ENCODE peak calls at places on chromosome 3, in ten cellular contexts. One of them, this sample, is unnamed.

GRCh38 chr3:57815034-57815433 is 58.9 kb downstream of the SLMAP start:
- DNase-seq in GM13976: no peak
- DNase-seq in GM12864: no peak
- DNase-seq in adrenal gland: no peak
- DNase-seq in nephron progenitor cell: no peak
- DNase-seq in heart right ventricle: no peak
- DNase-seq in WTC11: no peak
- DNase-seq in glutamatergic neuron: no peak
- DNase-seq in body of pancreas: no peak
- DNase-seq in MCF 10A: no peak
- DNase-seq in this sample: no peak

GRCh38 chr3:29514170-29514569 is 233.3 kb downstream of the RBMS3 start:
- DNase-seq in adrenal gland: no peak
- DNase-seq in WTC11: no peak
- DNase-seq in glutamatergic neuron: no peak
- DNase-seq in GM13976: no peak
- DNase-seq in heart right ventricle: no peak
- DNase-seq in body of pancreas: no peak
- DNase-seq in MCF 10A: peak
- DNase-seq in GM12864: no peak
- DNase-seq in nephron progenitor cell: no peak
- DNase-seq in this sample: no peak

GRCh38 chr3:144142151-144142855 is 170.7 kb downstream of the DIPK2A start:
- DNase-seq in GM13976: no peak
- DNase-seq in MCF 10A: no peak
- DNase-seq in heart right ventricle: no peak
- DNase-seq in GM12864: no peak
- DNase-seq in WTC11: no peak
- DNase-seq in glutamatergic neuron: no peak
- DNase-seq in adrenal gland: no peak
- DNase-seq in nephron progenitor cell: no peak
- DNase-seq in body of pancreas: no peak
- DNase-seq in this sample: no peak

GRCh38 chr3:169838511-169838910 is 25.8 kb upstream of the LRRC34 start:
- DNase-seq in glutamatergic neuron: no peak
- DNase-seq in WTC11: no peak
- DNase-seq in GM13976: no peak
- DNase-seq in GM12864: no peak
- DNase-seq in heart right ventricle: no peak
- DNase-seq in MCF 10A: no peak
- DNase-seq in body of pancreas: no peak
- DNase-seq in nephron progenitor cell: no peak
- DNase-seq in adrenal gland: no peak
- DNase-seq in this sample: no peak

GRCh38 chr3:98548544-98548943 is 16.8 kb downstream of the GPR15 start:
- DNase-seq in GM13976: no peak
- DNase-seq in adrenal gland: no peak
- DNase-seq in nephron progenitor cell: no peak
- DNase-seq in MCF 10A: no peak
- DNase-seq in body of pancreas: no peak
- DNase-seq in GM12864: no peak
- DNase-seq in heart right ventricle: no peak
- DNase-seq in glutamatergic neuron: no peak
- DNase-seq in WTC11: no peak
- DNase-seq in this sample: no peak

GRCh38 chr3:14562441-14562840 is 22.3 kb upstream of the GRIP2 start:
- DNase-seq in MCF 10A: no peak
- DNase-seq in glutamatergic neuron: no peak
- DNase-seq in WTC11: no peak
- DNase-seq in GM12864: no peak
- DNase-seq in adrenal gland: no peak
- DNase-seq in GM13976: no peak
- DNase-seq in nephron progenitor cell: no peak
- DNase-seq in heart right ventricle: no peak
- DNase-seq in body of pancreas: no peak
- DNase-seq in this sample: no peak

GRCh38 chr3:46105313-46105919 is 78.1 kb upstream of the XCR1 start:
- DNase-seq in body of pancreas: no peak
- DNase-seq in MCF 10A: no peak
- DNase-seq in GM12864: no peak
- DNase-seq in heart right ventricle: no peak
- DNase-seq in GM13976: no peak
- DNase-seq in adrenal gland: no peak
- DNase-seq in nephron progenitor cell: no peak
- DNase-seq in WTC11: no peak
- DNase-seq in glutamatergic neuron: no peak
- DNase-seq in this sample: no peak

GRCh38 chr3:131907809-131908208 is 127.0 kb downstream of the CPNE4 start:
- DNase-seq in body of pancreas: no peak
- DNase-seq in glutamatergic neuron: no peak
- DNase-seq in adrenal gland: no peak
- DNase-seq in GM13976: no peak
- DNase-seq in GM12864: no peak
- DNase-seq in heart right ventricle: no peak
- DNase-seq in MCF 10A: peak
- DNase-seq in WTC11: no peak
- DNase-seq in nephron progenitor cell: no peak
- DNase-seq in this sample: no peak

GRCh38 chr3:98733055-98733777 is 29.9 kb upstream of the ST3GAL6 start:
- DNase-seq in GM12864: no peak
- DNase-seq in adrenal gland: peak
- DNase-seq in heart right ventricle: peak
- DNase-seq in MCF 10A: peak
- DNase-seq in WTC11: peak
- DNase-seq in GM13976: peak
- DNase-seq in nephron progenitor cell: peak
- DNase-seq in body of pancreas: peak
- DNase-seq in glutamatergic neuron: peak
- DNase-seq in this sample: peak

GRCh38 chr3:25686766-25687165 is 22.1 kb upstream of the TOP2B start:
- DNase-seq in GM13976: no peak
- DNase-seq in MCF 10A: no peak
- DNase-seq in body of pancreas: no peak
- DNase-seq in nephron progenitor cell: no peak
- DNase-seq in WTC11: no peak
- DNase-seq in heart right ventricle: no peak
- DNase-seq in GM12864: no peak
- DNase-seq in glutamatergic neuron: no peak
- DNase-seq in adrenal gland: no peak
- DNase-seq in this sample: no peak

GRCh38 chr3:189588818-189589569 is 42.2 kb upstream of the TP63 start:
- DNase-seq in heart right ventricle: no peak
- DNase-seq in GM13976: no peak
- DNase-seq in WTC11: no peak
- DNase-seq in MCF 10A: no peak
- DNase-seq in glutamatergic neuron: no peak
- DNase-seq in adrenal gland: no peak
- DNase-seq in body of pancreas: no peak
- DNase-seq in nephron progenitor cell: no peak
- DNase-seq in GM12864: no peak
- DNase-seq in this sample: no peak

DNA sequence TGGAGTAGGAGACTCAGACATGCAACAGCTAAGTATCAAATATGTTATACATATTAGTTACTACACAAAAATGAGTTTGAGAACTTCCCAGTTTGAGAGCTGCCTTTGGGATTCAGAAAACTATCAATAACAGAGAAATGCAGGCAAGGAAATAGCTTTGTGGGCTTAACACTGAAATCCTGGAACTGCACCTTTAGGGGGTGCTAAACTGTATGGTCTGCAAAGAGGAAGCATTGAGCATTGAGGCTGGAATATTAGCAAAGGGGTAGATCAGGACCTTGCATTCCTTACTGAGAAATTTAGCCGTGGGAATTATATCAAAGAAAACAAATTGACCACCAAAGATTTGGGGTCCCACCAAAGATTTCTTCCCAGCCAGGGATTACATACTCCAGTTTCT is 580.0 kb downstream of the ZNF385D start:
- DNase-seq in WTC11: no peak
- DNase-seq in GM13976: peak
- DNase-seq in MCF 10A: peak
- DNase-seq in heart right ventricle: no peak
- DNase-seq in glutamatergic neuron: no peak
- DNase-seq in GM12864: no peak
- DNase-seq in adrenal gland: no peak
- DNase-seq in body of pancreas: no peak
- DNase-seq in nephron progenitor cell: peak
- DNase-seq in this sample: peak
- TF ChIP-seq CTCF in WTC11: peak
- TF ChIP-seq CTCF in GM13976: peak
- TF ChIP-seq CTCF in MCF 10A: peak
- TF ChIP-seq CTCF in heart right ventricle: peak
- TF ChIP-seq CTCF in glutamatergic neuron: peak
- TF ChIP-seq CTCF in GM12864: peak
- TF ChIP-seq CTCF in adrenal gland: no peak
- TF ChIP-seq CTCF in body of pancreas: no peak
- TF ChIP-seq CTCF in nephron progenitor cell: peak
- TF ChIP-seq CTCF in this sample: peak

GRCh38 chr3:153291052-153291689 is 129.1 kb downstream of the RAP2B start:
- DNase-seq in MCF 10A: peak
- DNase-seq in GM13976: peak
- DNase-seq in WTC11: no peak
- DNase-seq in nephron progenitor cell: peak
- DNase-seq in adrenal gland: no peak
- DNase-seq in heart right ventricle: no peak
- DNase-seq in GM12864: no peak
- DNase-seq in glutamatergic neuron: no peak
- DNase-seq in body of pancreas: no peak
- DNase-seq in this sample: no peak
- TF ChIP-seq CTCF in MCF 10A: peak
- TF ChIP-seq CTCF in GM13976: peak
- TF ChIP-seq CTCF in WTC11: no peak
- TF ChIP-seq CTCF in nephron progenitor cell: peak
- TF ChIP-seq CTCF in adrenal gland: no peak
- TF ChIP-seq CTCF in heart right ventricle: peak
- TF ChIP-seq CTCF in GM12864: peak
- TF ChIP-seq CTCF in glutamatergic neuron: peak
- TF ChIP-seq CTCF in body of pancreas: no peak
- TF ChIP-seq CTCF in this sample: peak

DNA sequence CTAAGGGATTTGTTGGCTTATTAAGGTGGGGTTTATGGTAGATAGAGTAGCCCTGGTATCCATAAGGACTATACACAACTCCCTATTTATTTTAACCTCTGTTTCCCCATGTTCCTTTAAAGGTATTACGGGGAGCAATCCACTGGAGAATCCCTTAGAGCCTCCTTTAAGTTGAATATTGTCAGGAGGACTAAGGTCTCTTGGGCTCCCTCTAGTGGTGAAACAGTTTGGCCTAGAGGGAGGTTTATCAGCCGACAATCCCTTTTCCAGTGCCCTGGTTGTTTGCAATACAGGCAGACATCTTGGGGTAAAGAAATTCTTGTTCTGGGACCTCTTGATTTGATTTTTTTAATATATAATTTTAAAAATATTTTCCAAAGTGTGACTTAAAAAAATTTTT is 12.9 kb downstream of the OPA1 start:
- DNase-seq in adrenal gland: peak
- DNase-seq in GM12864: no peak
- DNase-seq in body of pancreas: peak
- DNase-seq in heart right ventricle: no peak
- DNase-seq in nephron progenitor cell: peak
- DNase-seq in MCF 10A: peak
- DNase-seq in glutamatergic neuron: peak
- DNase-seq in WTC11: peak
- DNase-seq in GM13976: peak
- DNase-seq in this sample: peak
- TF ChIP-seq CTCF in adrenal gland: peak
- TF ChIP-seq CTCF in GM12864: peak
- TF ChIP-seq CTCF in body of pancreas: peak
- TF ChIP-seq CTCF in heart right ventricle: peak
- TF ChIP-seq CTCF in nephron progenitor cell: peak
- TF ChIP-seq CTCF in MCF 10A: peak
- TF ChIP-seq CTCF in glutamatergic neuron: peak
- TF ChIP-seq CTCF in WTC11: peak
- TF ChIP-seq CTCF in GM13976: peak
- TF ChIP-seq CTCF in this sample: peak

GRCh38 chr3:110419571-110419970 is 652.0 kb upstream of the NECTIN3 start:
- DNase-seq in glutamatergic neuron: no peak
- DNase-seq in heart right ventricle: no peak
- DNase-seq in body of pancreas: no peak
- DNase-seq in WTC11: no peak
- DNase-seq in adrenal gland: no peak
- DNase-seq in GM12864: no peak
- DNase-seq in MCF 10A: no peak
- DNase-seq in GM13976: no peak
- DNase-seq in nephron progenitor cell: no peak
- DNase-seq in this sample: no peak

GRCh38 chr3:110414851-110415250 is 656.8 kb upstream of the NECTIN3 start:
- DNase-seq in WTC11: no peak
- DNase-seq in GM13976: no peak
- DNase-seq in nephron progenitor cell: no peak
- DNase-seq in GM12864: no peak
- DNase-seq in glutamatergic neuron: no peak
- DNase-seq in body of pancreas: no peak
- DNase-seq in heart right ventricle: no peak
- DNase-seq in adrenal gland: no peak
- DNase-seq in MCF 10A: peak
- DNase-seq in this sample: no peak

GRCh38 chr3:110420158-110420641 is 651.4 kb upstream of the NECTIN3 start:
- DNase-seq in GM13976: no peak
- DNase-seq in nephron progenitor cell: no peak
- DNase-seq in WTC11: no peak
- DNase-seq in GM12864: no peak
- DNase-seq in heart right ventricle: no peak
- DNase-seq in body of pancreas: no peak
- DNase-seq in MCF 10A: peak
- DNase-seq in adrenal gland: no peak
- DNase-seq in glutamatergic neuron: no peak
- DNase-seq in this sample: no peak

GRCh38 chr3:110423276-110423675 is 648.3 kb upstream of the NECTIN3 start:
- DNase-seq in body of pancreas: no peak
- DNase-seq in heart right ventricle: no peak
- DNase-seq in glutamatergic neuron: no peak
- DNase-seq in adrenal gland: no peak
- DNase-seq in WTC11: no peak
- DNase-seq in MCF 10A: no peak
- DNase-seq in nephron progenitor cell: no peak
- DNase-seq in GM13976: no peak
- DNase-seq in GM12864: no peak
- DNase-seq in this sample: no peak

GRCh38 chr3:110419096-110419495 is 652.5 kb upstream of the NECTIN3 start:
- DNase-seq in GM13976: no peak
- DNase-seq in WTC11: no peak
- DNase-seq in body of pancreas: no peak
- DNase-seq in nephron progenitor cell: no peak
- DNase-seq in adrenal gland: no peak
- DNase-seq in MCF 10A: peak
- DNase-seq in GM12864: no peak
- DNase-seq in glutamatergic neuron: no peak
- DNase-seq in heart right ventricle: no peak
- DNase-seq in this sample: no peak
- TF ChIP-seq CTCF in GM13976: no peak
- TF ChIP-seq CTCF in WTC11: no peak
- TF ChIP-seq CTCF in body of pancreas: no peak
- TF ChIP-seq CTCF in nephron progenitor cell: no peak
- TF ChIP-seq CTCF in adrenal gland: no peak
- TF ChIP-seq CTCF in MCF 10A: no peak
- TF ChIP-seq CTCF in GM12864: no peak
- TF ChIP-seq CTCF in glutamatergic neuron: no peak
- TF ChIP-seq CTCF in heart right ventricle: no peak
- TF ChIP-seq CTCF in this sample: no peak

GRCh38 chr3:146334151-146334550 is 83.2 kb upstream of the PLSCR4 start:
- DNase-seq in WTC11: peak
- DNase-seq in nephron progenitor cell: no peak
- DNase-seq in heart right ventricle: no peak
- DNase-seq in MCF 10A: peak
- DNase-seq in adrenal gland: no peak
- DNase-seq in GM13976: no peak
- DNase-seq in GM12864: no peak
- DNase-seq in body of pancreas: peak
- DNase-seq in glutamatergic neuron: no peak
- DNase-seq in this sample: no peak
- TF ChIP-seq CTCF in WTC11: no peak
- TF ChIP-seq CTCF in nephron progenitor cell: no peak
- TF ChIP-seq CTCF in heart right ventricle: peak
- TF ChIP-seq CTCF in MCF 10A: peak
- TF ChIP-seq CTCF in adrenal gland: no peak
- TF ChIP-seq CTCF in GM13976: no peak
- TF ChIP-seq CTCF in GM12864: no peak
- TF ChIP-seq CTCF in body of pancreas: peak
- TF ChIP-seq CTCF in glutamatergic neuron: no peak
- TF ChIP-seq CTCF in this sample: no peak